ENCODE peak calls at places on chromosome 2, in seven cellular contexts. S is aorta; W is stomach; F is mammary epithelial cell; Z is spleen; N is CD8-positive, alpha-beta memory T cell; I is PC-9. T is an unnamed sample. For H3K36me3, the result is how much of the 10 kb centered on the place peaks cover.

GRCh38 chr2:99881901-99882591 is 260.3 kb downstream of the AFF3 start:
- DNase-seq in S (no peak), W (no peak), F (peak), Z (no peak), N (no peak), I (no peak), T (no peak)

GRCh38 chr2:148814143-148814852 is 60.7 kb upstream of the KIF5C start:
- DNase-seq in S (no peak), W (peak), F (no peak), Z (no peak), N (no peak), I (peak), T (no peak)

GRCh38 chr2:48600204-48600813 is 17.3 kb upstream of the GTF2A1L start:
- DNase-seq in S (no peak), W (no peak), F (peak), Z (no peak), N (no peak), I (no peak), T (no peak)

GRCh38 chr2:196131949-196132925 is 39.1 kb downstream of the STK17B start:
- DNase-seq in S (no peak), W (no peak), F (no peak), Z (no peak), N (peak), I (no peak), T (peak)

GRCh38 chr2:34547340-34547739 is 948.2 kb upstream of the FAM98A start:
- DNase-seq in S (no peak), W (no peak), F (no peak), Z (no peak), N (no peak), I (no peak), T (peak)

GRCh38 chr2:241499146-241499965 is 9.0 kb downstream of the STK25 start:
- DNase-seq in S (no peak), W (no peak), F (no peak), Z (peak), N (no peak), I (no peak), T (no peak)

GRCh38 chr2:132816234-132816633 is 146.2 kb upstream of the LYPD1 start:
- DNase-seq in S (no peak), W (no peak), F (no peak), Z (no peak), N (no peak), I (no peak), T (no peak)

GRCh38 chr2:239308696-239309397 is 92.0 kb downstream of the HDAC4 start:
- DNase-seq in S (no peak), W (peak), F (no peak), Z (peak), N (no peak), I (no peak), T (peak)

GRCh38 chr2:136378712-136379595 is 261.0 kb upstream of the CXCR4 start:
- DNase-seq in S (peak), W (peak), F (peak), Z (peak), N (peak), I (no peak), T (peak)

GRCh38 chr2:205324355-205324754 is 357.9 kb upstream of the NRP2 start:
- DNase-seq in S (no peak), W (no peak), F (no peak), Z (no peak), N (no peak), I (no peak), T (no peak)

DNA sequence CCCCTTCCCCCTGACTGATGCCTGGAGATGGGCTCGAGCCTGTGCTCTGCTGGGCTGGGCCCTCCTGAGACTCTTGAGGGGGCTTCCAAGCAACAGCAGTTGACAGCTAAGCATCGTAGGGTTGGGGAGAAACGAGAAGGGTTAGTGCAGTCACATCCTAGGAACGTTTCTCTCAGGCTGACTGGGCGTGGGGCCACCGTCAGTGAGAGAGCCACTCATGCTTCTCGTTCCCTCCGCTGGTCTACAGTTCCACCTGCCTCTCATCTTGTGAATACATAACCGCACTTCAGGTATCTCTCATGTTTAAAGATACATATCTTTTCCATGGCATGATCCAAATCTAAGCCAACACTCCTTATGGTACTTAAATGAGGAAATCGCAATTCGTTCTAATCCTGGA is 66.4 kb downstream of the TRAPPC12 start:
- DNase-seq in S (no peak), W (no peak), F (no peak), Z (no peak), N (no peak), I (no peak), T (no peak)
- H3K36me3 ChIP-seq in S (under half), W (half or more), F (under half), Z (half or more), N (under half), I (under half), T (under half)

DNA sequence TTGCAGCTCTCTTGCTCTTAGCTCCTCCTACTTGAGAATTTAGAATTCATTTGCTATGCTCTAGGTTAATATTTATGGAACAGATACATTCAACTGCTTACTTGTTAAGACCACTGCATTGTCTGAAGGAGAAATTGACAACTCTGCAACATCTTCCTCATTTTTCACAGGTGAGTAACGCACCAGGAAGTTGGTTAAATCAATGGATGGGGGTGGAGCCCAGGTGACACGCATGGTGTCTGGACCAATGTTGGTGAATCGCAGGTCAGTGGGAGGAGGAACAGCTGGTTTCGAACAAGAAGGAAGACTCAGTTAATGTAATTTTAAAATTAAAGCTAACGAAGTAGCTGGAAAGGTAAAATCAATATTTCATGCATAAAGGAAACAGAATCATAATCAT is 44.3 kb downstream of the FN1 start:
- DNase-seq in S (no peak), W (no peak), F (no peak), Z (no peak), N (no peak), I (peak), T (no peak)
- H3K36me3 ChIP-seq in S (under half), W (under half), F (half or more), Z (under half), N (under half), I (under half), T (under half)

DNA sequence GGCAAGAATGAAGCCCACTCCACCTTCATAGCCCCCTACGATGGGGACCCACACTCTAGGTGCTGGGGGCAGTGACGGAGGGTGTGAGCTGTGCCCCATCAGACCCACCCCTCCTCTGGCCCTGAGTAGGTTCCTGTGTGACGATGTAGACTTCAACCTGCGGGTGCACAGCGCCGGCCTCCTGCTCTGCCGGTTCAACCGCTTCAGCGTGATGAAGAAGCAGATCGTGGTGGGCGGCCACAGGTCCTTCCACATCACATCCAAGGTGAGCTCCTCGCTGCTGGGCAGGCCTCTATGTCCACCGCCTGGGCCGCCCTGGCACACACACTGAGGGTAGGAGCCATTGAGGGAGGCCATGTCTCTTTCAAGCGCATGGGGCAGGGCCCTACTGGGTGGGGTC is 34.9 kb downstream of the NTSR2 start:
- DNase-seq in S (no peak), W (no peak), F (no peak), Z (no peak), N (no peak), I (no peak), T (no peak)
- H3K36me3 ChIP-seq in S (under half), W (under half), F (under half), Z (under half), N (under half), I (under half), T (under half)

GRCh38 chr2:68739261-68740183 is 4.9 kb downstream of the ARHGAP25 start:
- DNase-seq in S (no peak), W (no peak), F (no peak), Z (no peak), N (no peak), I (no peak), T (no peak)

GRCh38 chr2:68741238-68741637 is 6.6 kb downstream of the ARHGAP25 start:
- DNase-seq in S (no peak), W (no peak), F (peak), Z (no peak), N (no peak), I (no peak), T (no peak)

GRCh38 chr2:68742638-68743037 is 8.0 kb downstream of the ARHGAP25 start:
- DNase-seq in S (no peak), W (no peak), F (no peak), Z (no peak), N (no peak), I (no peak), T (no peak)

GRCh38 chr2:68741805-68742306 is 7.2 kb downstream of the ARHGAP25 start:
- DNase-seq in S (no peak), W (no peak), F (peak), Z (no peak), N (no peak), I (no peak), T (no peak)

GRCh38 chr2:68740184-68740914 is 5.7 kb downstream of the ARHGAP25 start:
- DNase-seq in S (no peak), W (no peak), F (peak), Z (no peak), N (no peak), I (no peak), T (no peak)
- H3K36me3 ChIP-seq in S (under half), W (under half), F (under half), Z (under half), N (under half), I (under half), T (under half)

DNA sequence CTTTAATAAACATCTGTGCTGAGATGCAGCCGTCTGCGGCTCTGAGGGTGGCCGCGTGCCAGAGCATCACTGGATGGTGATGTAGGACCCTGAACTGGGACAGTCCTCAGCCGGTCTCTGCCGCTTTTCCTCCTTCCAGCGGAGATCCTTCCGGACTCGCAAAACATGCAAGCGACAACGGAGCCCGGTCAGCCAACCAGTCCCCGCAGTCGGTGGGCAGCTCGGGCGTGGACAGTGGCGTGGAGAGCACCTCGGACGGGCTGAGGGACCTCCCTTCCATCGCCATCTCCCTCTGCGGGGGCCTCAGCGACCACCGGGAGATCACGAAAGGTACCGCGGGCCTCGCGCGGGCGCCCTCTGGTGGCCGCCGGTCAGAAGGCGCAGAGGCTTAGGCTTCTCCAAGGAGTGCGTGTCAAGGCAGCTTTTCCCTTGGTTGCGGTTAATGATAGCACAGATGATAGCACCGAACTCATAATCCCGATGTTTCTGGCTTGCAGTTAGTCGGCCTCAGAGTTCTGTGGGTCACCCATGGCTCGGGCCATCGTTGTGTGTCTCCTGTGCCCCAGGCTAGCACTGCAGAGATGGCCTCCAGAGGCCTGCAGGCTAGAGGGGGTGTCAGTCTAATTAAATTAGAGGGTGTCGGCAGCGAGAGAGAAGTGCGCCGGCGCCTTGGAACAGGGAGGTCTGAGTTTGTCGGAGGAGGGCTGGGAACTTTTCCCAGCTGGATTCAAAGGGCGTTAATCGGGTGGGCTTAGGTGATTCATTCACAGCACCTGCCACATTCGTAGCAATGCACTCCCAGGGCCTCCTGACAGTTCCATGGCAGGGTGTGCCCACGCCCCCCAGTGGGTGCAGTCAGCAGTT is 38.5 kb downstream of the LPIN1 start:
- DNase-seq in S (no peak), W (peak), F (peak), Z (peak), N (peak), I (no peak), T (peak)
- H3K36me3 ChIP-seq in S (under half), W (half or more), F (half or more), Z (half or more), N (half or more), I (under half), T (under half)

GRCh38 chr2:160308915-160309314 is 108.8 kb upstream of the ITGB6 start:
- DNase-seq in S (no peak), W (no peak), F (peak), Z (no peak), N (no peak), I (no peak), T (no peak)

GRCh38 chr2:160306985-160307384 is 106.9 kb upstream of the ITGB6 start:
- DNase-seq in S (no peak), W (no peak), F (no peak), Z (no peak), N (no peak), I (no peak), T (peak)

GRCh38 chr2:160309585-160309984 is 109.5 kb upstream of the ITGB6 start:
- DNase-seq in S (no peak), W (no peak), F (peak), Z (no peak), N (no peak), I (no peak), T (no peak)

GRCh38 chr2:160305081-160305750 is 105.1 kb upstream of the ITGB6 start:
- DNase-seq in S (no peak), W (no peak), F (peak), Z (no peak), N (no peak), I (no peak), T (no peak)

GRCh38 chr2:160308476-160308875 is 108.4 kb upstream of the ITGB6 start:
- DNase-seq in S (no peak), W (no peak), F (no peak), Z (no peak), N (no peak), I (no peak), T (no peak)
- H3K36me3 ChIP-seq in S (under half), W (under half), F (under half), Z (half or more), N (under half), I (under half), T (under half)

DNA sequence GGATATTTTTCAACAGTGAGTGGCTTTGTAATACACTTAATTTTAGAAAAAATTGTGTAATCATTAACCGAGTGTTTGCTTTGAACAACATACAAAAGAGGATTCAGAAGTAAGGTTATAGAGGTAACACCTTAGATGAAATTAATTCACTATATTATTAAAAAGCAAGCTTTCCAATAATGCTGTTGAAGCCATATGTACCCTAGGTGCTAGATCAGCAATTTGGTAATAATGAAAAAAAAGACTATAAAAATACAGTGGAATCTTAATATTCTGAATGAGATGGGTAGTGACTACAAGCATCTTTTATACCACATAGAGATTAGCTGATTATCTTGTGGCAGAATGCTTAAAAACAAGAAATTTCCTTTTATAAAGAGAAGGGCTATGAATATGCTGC is 115.1 kb upstream of the FAM136A start:
- DNase-seq in S (no peak), W (no peak), F (no peak), Z (no peak), N (no peak), I (no peak), T (no peak)
- H3K36me3 ChIP-seq in S (under half), W (under half), F (under half), Z (under half), N (under half), I (under half), T (under half)

T was measured in body of pancreas.